ENCODE peak calls at places on chromosomes 5 and 9, in seven cellular contexts. O is left ventricle myocardium inferior; R is cardiac muscle cell; B is naive thymus-derived CD4-positive, alpha-beta T cell; T is mesendoderm; Y is CD8-positive, alpha-beta memory T cell; X is SJSA1. J is an unnamed sample.

GRCh38 chr9:76646249-76646648 is 118.0 kb upstream of the PCA3 start:
- DNase-seq in O (no peak), R (no peak), B (no peak), T (no peak), Y (no peak), X (no peak), J (no peak)

GRCh38 chr5:38921174-38921573 is 75.4 kb downstream of the OSMR start:
- DNase-seq in O (no peak), R (peak; percentile 70), B (no peak), T (peak; percentile 54), Y (no peak), X (no peak), J (no peak)

GRCh38 chr9:78406146-78406545 is 109.2 kb downstream of the PSAT1 start:
- DNase-seq in O (no peak), R (no peak), B (no peak), T (no peak), Y (no peak), X (no peak), J (no peak)

GRCh38 chr9:114238919-114239879 is 83.7 kb upstream of the ORM1 start:
- DNase-seq in O (no peak), R (peak; percentile 73), B (no peak), T (peak; percentile 91), Y (no peak), X (no peak), J (no peak)

GRCh38 chr5:37182667-37183066 is 66.5 kb downstream of the CPLANE1 start:
- DNase-seq in O (no peak), R (no peak), B (no peak), T (no peak), Y (no peak), X (no peak), J (no peak)

GRCh38 chr5:176334031-176334770 is 27.4 kb downstream of the KIAA1191 start:
- DNase-seq in O (no peak), R (no peak), B (no peak), T (no peak), Y (no peak), X (no peak), J (no peak)

GRCh38 chr5:61228691-61229280 is 66.5 kb upstream of the SMIM15 start:
- DNase-seq in O (no peak), R (no peak), B (no peak), T (no peak), Y (no peak), X (no peak), J (no peak)

GRCh38 chr9:131839281-131840084 is 99.6 kb upstream of the RAPGEF1 start:
- DNase-seq in O (no peak), R (no peak), B (no peak), T (no peak), Y (peak; percentile 58), X (no peak), J (peak; percentile 58)

GRCh38 chr5:120139039-120139438 is 325.1 kb upstream of the PRR16 start:
- DNase-seq in O (no peak), R (no peak), B (no peak), T (no peak), Y (no peak), X (no peak), J (no peak)

GRCh38 chr5:159184858-159185381 is 24.4 kb downstream of the RNF145 start:
- DNase-seq in O (no peak), R (no peak), B (no peak), T (peak; percentile 78), Y (no peak), X (peak; percentile 90), J (peak; percentile 29)
- H3K4me1 ChIP-seq in O (peaks cover 72% of the 10 kb centered on the region), R (no peaks in the 10 kb centered on the region), B (no peaks in the 10 kb centered on the region), T (peaks cover 2% of the 10 kb centered on the region), Y (peaks cover 24% of the 10 kb centered on the region), X (peaks cover 89% of the 10 kb centered on the region), J (peaks cover 35% of the 10 kb centered on the region)

GRCh38 chr9:128078504-128079434 is 10.7 kb downstream of the SLC25A25 start:
- DNase-seq in O (no peak), R (peak; percentile 85), B (no peak), T (peak; percentile 93), Y (no peak), X (no peak), J (no peak)
- H3K4me1 ChIP-seq in O (peaks cover 59% of the 10 kb centered on the region), R (peaks cover 28% of the 10 kb centered on the region), B (peaks cover 4% of the 10 kb centered on the region), T (peaks cover 10% of the 10 kb centered on the region), Y (peaks cover 29% of the 10 kb centered on the region), X (peaks cover 17% of the 10 kb centered on the region), J (peaks cover 23% of the 10 kb centered on the region)

GRCh38 chr9:687994-688393 is 153.5 kb upstream of the DMRT1 start:
- DNase-seq in O (no peak), R (no peak), B (no peak), T (no peak), Y (no peak), X (no peak), J (no peak)

GRCh38 chr9:687034-687785 is 154.3 kb upstream of the DMRT1 start:
- DNase-seq in O (no peak), R (no peak), B (no peak), T (no peak), Y (no peak), X (no peak), J (no peak)

GRCh38 chr9:684950-685340 is 156.6 kb upstream of the DMRT1 start:
- DNase-seq in O (no peak), R (no peak), B (no peak), T (no peak), Y (no peak), X (no peak), J (no peak)

GRCh38 chr9:684055-684949 is 157.2 kb upstream of the DMRT1 start:
- DNase-seq in O (no peak), R (peak; percentile 36), B (no peak), T (peak; percentile 76), Y (no peak), X (no peak), J (no peak)

DNA sequence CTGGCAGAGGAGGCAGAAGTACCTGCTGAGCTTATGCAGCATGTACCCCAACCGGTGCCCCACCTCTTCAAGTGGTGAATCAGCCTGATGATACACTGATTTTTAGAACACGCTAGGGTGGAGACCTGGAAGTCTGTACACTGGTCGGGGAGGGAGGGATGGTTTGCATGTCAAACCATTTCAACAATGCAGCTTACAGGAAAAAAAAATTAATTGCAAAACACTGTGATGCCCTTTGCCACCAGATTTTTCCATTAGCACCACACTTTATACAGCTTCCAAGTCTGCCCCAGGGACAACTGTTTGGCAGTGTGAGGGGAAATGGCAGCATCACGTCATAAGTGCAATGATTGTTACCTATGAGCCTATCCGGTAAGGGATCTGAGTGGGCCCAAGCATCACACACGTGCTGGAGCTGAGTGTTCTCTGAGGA is 155.1 kb upstream of the DMRT1 start:
- DNase-seq in O (no peak), R (no peak), B (no peak), T (no peak), Y (no peak), X (no peak), J (no peak)
- H3K4me1 ChIP-seq in O (peaks cover 92% of the 10 kb centered on the region), R (peaks cover 41% of the 10 kb centered on the region), B (no peaks in the 10 kb centered on the region), T (peaks cover 10% of the 10 kb centered on the region), Y (no peaks in the 10 kb centered on the region), X (no peaks in the 10 kb centered on the region), J (no peaks in the 10 kb centered on the region)

GRCh38 chr9:128100581-128100980 is 26.9 kb downstream of the PTGES2 start:
- DNase-seq in O (no peak), R (no peak), B (no peak), T (no peak), Y (no peak), X (no peak), J (no peak)

GRCh38 chr9:128098936-128099931 is 28.3 kb downstream of the PTGES2 start:
- DNase-seq in O (no peak), R (no peak), B (no peak), T (peak; percentile 34), Y (no peak), X (no peak), J (no peak)

GRCh38 chr9:128101690-128102089 is 25.8 kb downstream of the PTGES2 start:
- DNase-seq in O (peak; percentile 56), R (no peak), B (no peak), T (no peak), Y (no peak), X (no peak), J (no peak)

GRCh38 chr9:128101231-128101641 is 26.3 kb downstream of the PTGES2 start:
- DNase-seq in O (no peak), R (no peak), B (no peak), T (no peak), Y (no peak), X (no peak), J (no peak)

DNA sequence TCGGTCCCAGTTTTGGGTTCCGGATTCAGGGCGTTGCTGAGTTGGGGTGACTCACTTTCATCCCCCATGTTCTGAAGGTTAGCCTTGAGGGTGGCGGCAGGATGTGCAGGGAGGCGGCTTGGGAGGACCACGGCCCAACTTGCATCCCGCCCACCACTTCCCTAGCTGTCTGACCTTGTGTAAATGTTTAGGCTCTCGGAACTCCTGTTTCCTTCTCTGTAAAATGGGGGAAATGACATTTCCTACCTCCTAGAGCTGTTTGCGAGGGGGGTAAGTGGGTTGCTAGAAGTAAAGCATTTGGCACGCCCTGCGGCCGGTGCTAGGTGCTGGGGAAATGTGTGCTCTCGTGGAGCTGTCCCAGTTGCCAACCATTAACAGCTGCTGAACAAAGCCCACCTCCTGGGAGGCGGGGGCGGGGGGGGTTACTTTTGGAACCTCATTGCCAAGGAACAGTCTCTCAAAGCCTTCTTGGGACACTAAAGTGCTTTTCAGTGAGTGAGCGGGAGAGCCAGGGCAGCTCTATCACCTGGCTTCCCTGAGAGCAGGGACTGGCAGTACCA is 27.5 kb downstream of the PTGES2 start:
- DNase-seq in O (no peak), R (no peak), B (no peak), T (no peak), Y (no peak), X (no peak), J (no peak)
- H3K4me1 ChIP-seq in O (peaks cover 85% of the 10 kb centered on the region), R (peaks cover 37% of the 10 kb centered on the region), B (peaks cover 13% of the 10 kb centered on the region), T (peaks cover 13% of the 10 kb centered on the region), Y (peaks cover 61% of the 10 kb centered on the region), X (peaks cover 29% of the 10 kb centered on the region), J (peaks cover 29% of the 10 kb centered on the region)

GRCh38 chr5:53030828-53031425 is 41.8 kb downstream of the ITGA2 start:
- DNase-seq in O (no peak), R (no peak), B (no peak), T (no peak), Y (no peak), X (no peak), J (no peak)

GRCh38 chr5:53034832-53035231 is 45.7 kb downstream of the ITGA2 start:
- DNase-seq in O (no peak), R (no peak), B (no peak), T (no peak), Y (no peak), X (no peak), J (no peak)

GRCh38 chr5:53029608-53030007 is 40.5 kb downstream of the ITGA2 start:
- DNase-seq in O (no peak), R (no peak), B (no peak), T (no peak), Y (no peak), X (no peak), J (no peak)

GRCh38 chr5:53031695-53032096 is 42.5 kb downstream of the ITGA2 start:
- DNase-seq in O (no peak), R (peak; percentile 38), B (peak; percentile 56), T (peak; percentile 40), Y (no peak), X (peak; percentile 79), J (no peak)

DNA sequence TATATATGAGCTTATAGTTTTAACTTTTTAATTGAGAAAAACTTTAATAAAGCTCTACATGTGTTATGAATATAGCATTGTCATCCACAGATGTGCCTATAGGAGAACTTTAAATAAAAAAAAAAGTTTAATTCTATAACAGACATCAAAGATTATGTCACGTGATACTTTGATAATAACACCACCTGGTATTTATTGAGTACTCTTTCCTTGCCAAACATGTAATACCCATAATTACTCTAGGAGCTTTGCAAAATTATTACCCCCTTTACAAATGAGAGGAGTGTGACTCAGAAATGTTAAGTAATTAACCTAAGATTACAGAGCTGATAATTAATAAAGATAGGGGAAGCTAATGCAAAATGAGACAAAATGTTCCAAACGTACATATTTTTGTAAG is 43.0 kb downstream of the ITGA2 start:
- DNase-seq in O (no peak), R (no peak), B (no peak), T (no peak), Y (no peak), X (no peak), J (no peak)
- H3K4me1 ChIP-seq in O (peaks cover 23% of the 10 kb centered on the region), R (peaks cover 8% of the 10 kb centered on the region), B (no peaks in the 10 kb centered on the region), T (no peaks in the 10 kb centered on the region), Y (no peaks in the 10 kb centered on the region), X (peaks cover 71% of the 10 kb centered on the region), J (no peaks in the 10 kb centered on the region)

J was measured in CD4-positive, CD25-positive, alpha-beta regulatory T cell.